ENCODE peak calls at places on chromosomes 6 and 20, in eight cellular contexts. J is mammary epithelial cell, V is PC-9, G is pancreas, D is body of pancreas, N is breast epithelium, C is astrocyte of the spinal cord, S is stomach. F is an unnamed sample.

GRCh38 chr6:26743941-26744699 is 84.6 kb upstream of the ZNF322 start:
- DNase-seq in D (no peak), G (no peak), J (no peak), V (no peak), N (no peak), S (no peak), C (no peak), F (no peak)

GRCh38 chr20:58875541-58876134 is 23.1 kb downstream of the GNAS start:
- DNase-seq in D (no peak), N (no peak), C (peak; percentile 72), S (no peak), J (no peak), V (peak; percentile 45), G (no peak), F (no peak)

GRCh38 chr6:54085526-54085925 is 25.7 kb upstream of the MLIP start:
- DNase-seq in C (peak; percentile 78), D (no peak), S (no peak), N (no peak), J (no peak), V (no peak), G (no peak), F (no peak)

GRCh38 chr20:53966774-53967398 is 103.5 kb downstream of the BCAS1 start:
- DNase-seq in V (peak; percentile 21), D (no peak), J (no peak), G (no peak), S (no peak), C (no peak), N (no peak), F (no peak)

GRCh38 chr6:92777146-92777740 is 642.1 kb downstream of the EPHA7 start:
- DNase-seq in D (no peak), V (no peak), S (no peak), G (no peak), N (no peak), C (peak; percentile 53), J (peak; percentile 1), F (no peak)

GRCh38 chr20:49516916-49517315 is 34.4 kb upstream of the KCNB1 start:
- DNase-seq in J (no peak), N (no peak), C (no peak), S (no peak), V (no peak), G (no peak), D (no peak), F (no peak)

GRCh38 chr6:167094820-167095637 is 27.9 kb upstream of the CCR6 start:
- DNase-seq in J (no peak), D (no peak), G (no peak), C (no peak), V (no peak), N (no peak), S (no peak), F (no peak)

GRCh38 chr20:63083831-63084562 is 77.2 kb upstream of the BHLHE23 start:
- DNase-seq in N (no peak), C (no peak), G (no peak), S (no peak), V (no peak), J (no peak), D (no peak), F (no peak)

GRCh38 chr20:24668791-24669190 is 199.4 kb downstream of the SYNDIG1 start:
- DNase-seq in V (no peak), J (no peak), D (no peak), C (no peak), N (no peak), G (no peak), S (no peak), F (no peak)

GRCh38 chr20:9574182-9574581 is 59.8 kb downstream of the LAMP5 start:
- DNase-seq in G (no peak), C (no peak), J (no peak), S (no peak), N (no peak), V (no peak), D (no peak), F (no peak)

GRCh38 chr6:137715589-137716045 is 151.4 kb upstream of the TNFAIP3 start:
- DNase-seq in G (no peak), S (no peak), N (no peak), V (no peak), J (no peak), C (peak; percentile 5), D (no peak), F (no peak)

GRCh38 chr6:3913077-3913957 is 64.1 kb downstream of the FAM50B start:
- DNase-seq in J (peak; percentile 96), S (peak; percentile 77), D (peak; percentile 86), N (peak; percentile 85), G (peak; percentile 87), V (peak; percentile 95), C (peak; percentile 98), F (peak; percentile 35)

GRCh38 chr6:170231496-170232185 is 59.2 kb downstream of the DLL1 start:
- DNase-seq in J (peak; percentile 47), D (no peak), S (no peak), N (peak; percentile 36), C (no peak), G (peak; percentile 10), V (no peak), F (no peak)

GRCh38 chr6:135170849-135171248 is 10.3 kb upstream of the MYB start:
- DNase-seq in V (peak; percentile 36), J (peak; percentile 30), N (no peak), D (no peak), S (no peak), C (no peak), G (no peak), F (no peak)

GRCh38 chr6:21749754-21750153 is 156.2 kb downstream of the SOX4 start:
- DNase-seq in J (no peak), G (no peak), V (no peak), N (no peak), D (no peak), S (no peak), C (no peak), F (no peak)

GRCh38 chr20:39897058-39897457 is 792.0 kb downstream of the MAFB start:
- DNase-seq in C (peak; percentile 87), G (no peak), J (peak; percentile 32), S (no peak), V (no peak), N (no peak), D (no peak), F (no peak)

GRCh38 chr6:42417641-42418112 is 34.0 kb downstream of the TRERF1 start:
- DNase-seq in C (peak; percentile 72), D (no peak), J (no peak), S (no peak), G (no peak), V (no peak), N (no peak), F (no peak)

GRCh38 chr6:135286962-135287525 is 105.9 kb downstream of the MYB start:
- DNase-seq in V (no peak), J (no peak), D (no peak), C (no peak), N (no peak), S (no peak), G (no peak), F (no peak)

GRCh38 chr6:98118357-98119045 is 715.9 kb upstream of the POU3F2 start:
- DNase-seq in V (no peak), S (no peak), G (no peak), N (no peak), J (no peak), C (no peak), D (no peak), F (no peak)

GRCh38 chr20:6185268-6185667 is 62.4 kb upstream of the FERMT1 start:
- DNase-seq in N (no peak), J (no peak), C (no peak), G (no peak), D (no peak), V (no peak), S (no peak), F (no peak)
- TF ChIP-seq CTCF in N (no peak), J (no peak), C (no peak), G (no peak), D (no peak), V (no peak), S (no peak), F (no peak)

DNA sequence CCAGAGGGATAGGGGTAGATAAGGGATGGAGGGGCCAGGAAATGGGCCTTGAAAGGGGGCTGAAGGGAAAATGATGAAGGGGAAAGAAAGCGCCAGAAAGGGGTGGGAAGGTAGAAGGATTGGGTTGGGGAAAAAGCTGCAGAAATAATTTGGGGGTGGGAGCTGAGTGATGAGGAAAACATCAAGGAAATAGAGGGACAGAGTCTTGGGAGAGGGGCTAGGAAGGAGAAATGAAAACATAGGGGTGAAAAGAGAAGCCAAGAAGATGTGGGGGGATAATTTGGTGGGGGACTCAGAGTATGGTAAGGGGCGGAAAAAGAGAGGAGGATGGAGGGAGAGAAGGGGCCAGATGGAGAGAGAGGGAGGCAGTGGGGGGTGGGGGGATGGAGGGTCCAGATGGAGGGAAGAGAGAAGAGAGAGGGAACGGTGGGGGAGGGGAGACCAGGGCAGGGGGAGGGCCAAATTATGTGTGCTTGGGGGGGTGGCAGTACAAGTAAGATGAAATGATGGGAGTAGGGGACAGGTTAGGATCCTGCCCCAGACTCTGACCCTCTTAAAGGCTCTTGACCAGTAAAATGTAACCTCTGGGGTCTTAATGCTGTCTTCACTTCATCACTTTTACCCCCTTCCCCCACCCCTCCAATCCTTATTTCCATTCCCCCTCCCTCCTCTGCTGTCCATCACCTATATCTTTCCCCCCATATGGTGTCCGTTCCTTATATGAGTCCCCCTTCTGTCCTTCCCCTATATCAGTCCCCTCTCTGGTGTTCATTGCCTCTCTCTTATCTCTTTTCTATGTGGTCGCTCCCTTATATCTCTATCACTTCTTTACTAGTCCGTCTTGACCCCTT is 853 bp downstream of the SYNGAP1 start:
- DNase-seq in V (no peak), N (no peak), G (no peak), D (no peak), J (no peak), C (no peak), S (no peak), F (no peak)
- H3K4me3 ChIP-seq in V (no peak overlapping the region), N (peak overlapping the region; percentile 67), G (no peak overlapping the region), D (no peak overlapping the region), J (no peak overlapping the region), C (peak overlapping the region; percentile 47), S (peak overlapping the region; percentile 39), F (no peak overlapping the region)

GRCh38 chr20:37435607-37436006 is 85.4 kb upstream of the NNAT start:
- DNase-seq in J (no peak), C (no peak), S (no peak), D (no peak), N (no peak), V (no peak), G (no peak), F (no peak)
- TF ChIP-seq CTCF in J (no peak), C (no peak), S (no peak), D (no peak), N (no peak), V (no peak), G (no peak), F (no peak)

DNA sequence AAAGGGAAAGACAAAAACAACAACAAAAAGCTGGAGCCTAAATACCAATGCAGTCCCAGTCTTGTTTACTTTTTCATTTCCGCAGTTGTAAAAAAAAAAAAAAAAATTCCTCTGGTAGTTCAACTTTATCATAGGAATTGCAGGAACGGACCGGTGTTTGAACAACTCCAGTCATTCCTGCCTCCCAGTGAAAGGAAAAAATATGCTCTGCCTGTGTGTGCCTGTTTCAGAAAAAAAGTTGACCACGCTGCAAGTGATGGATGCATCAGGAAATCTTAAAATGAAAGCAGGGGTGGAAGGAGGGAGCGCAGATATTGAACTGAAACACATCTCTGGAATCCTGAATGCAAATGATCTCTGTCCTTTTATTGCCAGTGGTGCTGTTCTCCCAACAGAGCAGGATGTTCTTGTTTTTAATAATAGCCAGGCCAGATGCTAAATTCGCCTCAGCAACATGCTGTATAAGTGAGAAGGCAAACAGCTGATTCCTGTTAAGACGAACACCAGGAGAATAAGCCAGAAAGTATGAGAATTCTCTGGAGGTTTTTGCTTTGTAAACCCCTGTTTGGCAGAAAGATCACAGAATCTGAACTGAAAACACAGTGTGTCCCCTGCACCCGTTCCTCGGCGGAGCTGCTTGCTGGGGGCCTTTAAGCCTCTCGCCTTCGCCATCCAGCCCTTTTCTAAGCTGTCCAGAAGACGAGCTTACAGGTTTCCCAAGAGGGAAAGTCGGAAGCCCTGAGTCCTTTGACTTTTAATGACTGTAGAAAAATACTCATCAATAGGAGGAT is 178.4 kb upstream of the SUPT3H start:
- DNase-seq in D (no peak), V (no peak), C (peak; percentile 60), G (no peak), J (no peak), S (no peak), N (no peak), F (no peak)
- H3K4me3 ChIP-seq in D (no peak overlapping the region), V (no peak overlapping the region), C (peak overlapping the region; percentile 4), G (no peak overlapping the region), J (no peak overlapping the region), S (peak overlapping the region; percentile 30), N (peak overlapping the region; percentile 55), F (peak overlapping the region; percentile 12)

F was measured in colonic mucosa.